ENCODE peak calls at places on chromosomes 13 and 19, in ten cellular contexts. S, A, W, T, U, Y, C, L, G and B are unnamed samples.

GRCh38 chr19:5690955-5691204 is 785 bp downstream of the RPL36 start:
- DNase-seq in S (no peak), G (no peak), W (peak), U (no peak), L (no peak), C (no peak), T (no peak), A (no peak), Y (no peak), B (no peak)

GRCh38 chr19:42693760-42694350 is 46.4 kb downstream of the PSG3 start:
- DNase-seq in U (peak), G (peak), L (peak), S (no peak), T (peak), A (no peak), Y (no peak), C (peak), W (no peak), B (no peak)

GRCh38 chr13:108218044-108218974 is at the start of gene ABHD13:
- DNase-seq in T (peak), C (peak), L (peak), U (peak), S (peak), Y (peak), W (peak), G (peak), A (peak), B (peak)

GRCh38 chr13:86946734-86947133 is 724.4 kb upstream of the SLITRK5 start:
- DNase-seq in U (no peak), T (no peak), G (no peak), W (no peak), Y (no peak), S (no peak), A (no peak), L (no peak), C (no peak), B (no peak)

GRCh38 chr13:37495046-37495445 is 103.5 kb downstream of the POSTN start:
- DNase-seq in U (no peak), Y (no peak), L (no peak), W (no peak), G (no peak), S (no peak), A (no peak), T (no peak), C (no peak), B (no peak)

GRCh38 chr13:30107536-30108136 is 199.7 kb downstream of the KATNAL1 start:
- DNase-seq in U (peak), G (no peak), S (no peak), C (no peak), Y (no peak), T (no peak), L (no peak), W (no peak), A (no peak), B (peak)

GRCh38 chr13:73059460-73060250 is 850 bp downstream of the KLF5 start:
- DNase-seq in A (peak), W (peak), T (peak), C (no peak), Y (peak), S (no peak), G (no peak), L (peak), U (peak), B (no peak)

GRCh38 chr19:1400281-1401137 is 833 bp downstream of the GAMT start:
- DNase-seq in A (no peak), U (peak), L (no peak), T (peak), Y (peak), G (no peak), C (no peak), S (no peak), W (no peak), B (no peak)

GRCh38 chr19:38728752-38729541 is 15.3 kb downstream of the CAPN12 start:
- DNase-seq in T (no peak), S (no peak), C (no peak), U (no peak), A (no peak), L (no peak), Y (no peak), G (no peak), W (no peak), B (no peak)

GRCh38 chr13:38944219-38944618 is 46.4 kb downstream of the STOML3 start:
- DNase-seq in Y (no peak), U (no peak), W (no peak), L (no peak), A (no peak), G (no peak), C (no peak), S (no peak), T (no peak), B (no peak)

GRCh38 chr19:48501446-48501960 is 10.1 kb downstream of the LMTK3 start:
- DNase-seq in C (peak), T (peak), U (peak), S (peak), A (no peak), Y (no peak), G (no peak), L (no peak), W (peak), B (no peak)

GRCh38 chr19:16654621-16655020 is 5.3 kb downstream of the SMIM7 start:
- DNase-seq in G (no peak), T (no peak), U (no peak), Y (no peak), L (no peak), C (no peak), S (no peak), A (no peak), W (no peak), B (no peak)

GRCh38 chr19:23802290-23802689 is 43.6 kb upstream of the ZNF681 start:
- DNase-seq in U (no peak), C (no peak), G (no peak), Y (no peak), S (no peak), T (no peak), L (no peak), A (no peak), W (no peak), B (no peak)

GRCh38 chr19:37413243-37414084 is 42.6 kb downstream of the ZNF527 start:
- DNase-seq in W (no peak), T (peak), U (no peak), Y (no peak), C (no peak), L (no peak), A (no peak), S (no peak), G (no peak), B (no peak)

GRCh38 chr19:1407662-1408299 is 395 bp downstream of the DAZAP1 start:
- DNase-seq in G (no peak), L (no peak), U (no peak), C (no peak), T (no peak), W (peak), A (no peak), S (no peak), Y (peak), B (no peak)

GRCh38 chr19:39705578-39706188 is 1.4 kb downstream of the LGALS14 start:
- DNase-seq in C (no peak), A (no peak), U (peak), G (no peak), S (peak), Y (no peak), T (peak), L (no peak), W (no peak), B (peak)

GRCh38 chr13:41492432-41493267 is 35.3 kb downstream of the RGCC start:
- DNase-seq in A (peak), T (peak), S (peak), C (no peak), U (peak), W (no peak), L (no peak), Y (no peak), G (no peak), B (peak)

GRCh38 chr13:108959254-108959653 is 329.8 kb downstream of the MYO16 start:
- DNase-seq in L (no peak), T (no peak), Y (no peak), C (no peak), A (no peak), U (no peak), G (no peak), W (no peak), S (no peak), B (no peak)

GRCh38 chr19:595326-596262 is 5.9 kb downstream of the HCN2 start:
- DNase-seq in L (no peak), U (no peak), W (no peak), Y (no peak), C (no peak), S (no peak), G (no peak), T (no peak), A (no peak), B (no peak)

GRCh38 chr13:90177519-90177918 is 1170.0 kb upstream of the MIR17HG start:
- DNase-seq in C (no peak), S (no peak), U (no peak), W (no peak), G (no peak), Y (no peak), L (no peak), A (no peak), T (no peak), B (no peak)

GRCh38 chr13:23656637-23657036 is 86.4 kb downstream of the TNFRSF19 start:
- DNase-seq in W (no peak), Y (no peak), C (peak), A (no peak), G (peak), T (peak), L (peak), S (peak), U (peak), B (peak)